ENCODE peak calls at places on chromosomes 12 and 14, in eight cellular contexts. F, Y, P, H, U, I, J and V are unnamed samples. For H3K4me1, the result is how much of the 10 kb centered on the place peaks cover.

GRCh38 chr14:102592969-102593840 is 756 bp downstream of the RCOR1 start:
- DNase-seq in F (no peak), Y (peak), P (no peak), H (peak), U (peak), I (peak), J (peak), V (no peak)

GRCh38 chr12:120115692-120116442 is 686 bp downstream of the RAB35 start:
- DNase-seq in F (no peak), Y (peak), P (no peak), H (peak), U (peak), I (no peak), J (no peak), V (no peak)

GRCh38 chr14:106222736-106223135 is 696.4 kb downstream of the TMEM121 start:
- DNase-seq in F (no peak), Y (no peak), P (no peak), H (no peak), U (no peak), I (no peak), J (no peak), V (no peak)

GRCh38 chr14:77230914-77231313 is 40.1 kb downstream of the NGB start:
- DNase-seq in F (no peak), Y (no peak), P (no peak), H (no peak), U (no peak), I (no peak), J (no peak), V (no peak)

GRCh38 chr12:116528067-116528466 is 31.1 kb upstream of the MAP1LC3B2 start:
- DNase-seq in F (no peak), Y (peak), P (no peak), H (no peak), U (peak), I (no peak), J (peak), V (peak)

GRCh38 chr14:37599527-37600368 is 4.3 kb downstream of the TTC6 start:
- DNase-seq in F (no peak), Y (no peak), P (no peak), H (no peak), U (no peak), I (no peak), J (no peak), V (no peak)

GRCh38 chr12:21301-22189 is 45.0 kb upstream of the IQSEC3 start:
- DNase-seq in F (no peak), Y (no peak), P (peak), H (no peak), U (no peak), I (no peak), J (no peak), V (no peak)

GRCh38 chr14:70108419-70108818 is 80.3 kb downstream of the SLC8A3 start:
- DNase-seq in F (no peak), Y (no peak), P (no peak), H (no peak), U (no peak), I (no peak), J (no peak), V (no peak)

GRCh38 chr12:130320553-130320952 is 17.1 kb upstream of the PIWIL1 start:
- DNase-seq in F (no peak), Y (no peak), P (no peak), H (no peak), U (no peak), I (no peak), J (no peak), V (no peak)

GRCh38 chr14:60183724-60184596 is 18.8 kb upstream of the DHRS7 start:
- DNase-seq in F (no peak), Y (peak), P (no peak), H (peak), U (peak), I (peak), J (no peak), V (peak)

GRCh38 chr14:95256776-95257060 is 63.0 kb downstream of the CLMN start:
- DNase-seq in F (no peak), Y (no peak), P (no peak), H (no peak), U (no peak), I (no peak), J (no peak), V (no peak)

GRCh38 chr12:96981053-96981452 is 74.0 kb downstream of the NEDD1 start:
- DNase-seq in F (no peak), Y (no peak), P (no peak), H (no peak), U (peak), I (no peak), J (no peak), V (peak)

GRCh38 chr14:85444685-85445084 is 85.3 kb upstream of the FLRT2 start:
- DNase-seq in F (no peak), Y (no peak), P (no peak), H (no peak), U (no peak), I (no peak), J (no peak), V (peak)

GRCh38 chr14:99512571-99513182 is 31.5 kb downstream of the CCNK start:
- DNase-seq in F (no peak), Y (no peak), P (no peak), H (no peak), U (no peak), I (no peak), J (no peak), V (no peak)

GRCh38 chr14:70289138-70289537 is 70.3 kb downstream of the COX16 start:
- DNase-seq in F (no peak), Y (no peak), P (peak), H (no peak), U (no peak), I (no peak), J (no peak), V (no peak)

GRCh38 chr14:60720391-60720790 is 3.8 kb downstream of the SIX4 start:
- DNase-seq in F (no peak), Y (no peak), P (no peak), H (no peak), U (no peak), I (no peak), J (no peak), V (no peak)

GRCh38 chr14:99065551-99065950 is 206.4 kb downstream of the BCL11B start:
- DNase-seq in F (no peak), Y (peak), P (no peak), H (no peak), U (peak), I (no peak), J (no peak), V (no peak)

GRCh38 chr12:94832780-94833760 is 170.4 kb downstream of the NDUFA12 start:
- DNase-seq in F (peak), Y (no peak), P (no peak), H (no peak), U (no peak), I (peak), J (peak), V (peak)

GRCh38 chr14:78164226-78164853 is 5.8 kb upstream of the NRXN3 start:
- DNase-seq in F (peak), Y (peak), P (no peak), H (peak), U (no peak), I (peak), J (peak), V (no peak)

GRCh38 chr14:62711351-62712023 is 333.8 kb downstream of the KCNH5 start:
- DNase-seq in F (no peak), Y (no peak), P (no peak), H (no peak), U (no peak), I (no peak), J (no peak), V (no peak)

GRCh38 chr12:49750027-49750977 is 8.9 kb downstream of the TMBIM6 start:
- DNase-seq in F (no peak), Y (no peak), P (peak), H (peak), U (peak), I (no peak), J (no peak), V (peak)

GRCh38 chr12:26125451-26126339 is 858 bp upstream of the BHLHE41 start:
- DNase-seq in F (no peak), Y (peak), P (no peak), H (no peak), U (peak), I (peak), J (peak), V (peak)

GRCh38 chr12:90729741-90730140 is 225.2 kb downstream of the CCER1 start:
- DNase-seq in F (no peak), Y (no peak), P (no peak), H (no peak), U (peak), I (no peak), J (peak), V (peak)

GRCh38 chr12:120903382-120903817 is 758 bp downstream of the SPPL3 start:
- DNase-seq in F (no peak), Y (peak), P (peak), H (peak), U (peak), I (peak), J (peak), V (no peak)

GRCh38 chr14:103899833-103900232 is 28.4 kb upstream of the TDRD9 start:
- DNase-seq in F (no peak), Y (no peak), P (no peak), H (no peak), U (no peak), I (no peak), J (no peak), V (no peak)

GRCh38 chr12:15278816-15279658 is 43.3 kb upstream of the PTPRO start:
- DNase-seq in F (no peak), Y (no peak), P (no peak), H (no peak), U (peak), I (no peak), J (no peak), V (peak)

GRCh38 chr14:105328678-105329390 is 14.3 kb downstream of the PACS2 start:
- DNase-seq in F (no peak), Y (no peak), P (no peak), H (no peak), U (no peak), I (no peak), J (no peak), V (no peak)

GRCh38 chr12:75656210-75656609 is 144.8 kb upstream of the KRR1 start:
- DNase-seq in F (no peak), Y (no peak), P (no peak), H (no peak), U (no peak), I (no peak), J (no peak), V (no peak)

GRCh38 chr12:4353785-4354208 is 25.7 kb downstream of the FGF23 start:
- DNase-seq in F (no peak), Y (no peak), P (no peak), H (peak), U (peak), I (no peak), J (no peak), V (no peak)

GRCh38 chr14:70832536-70833305 is 23.4 kb upstream of the MAP3K9 start:
- DNase-seq in F (no peak), Y (no peak), P (no peak), H (no peak), U (no peak), I (no peak), J (no peak), V (peak)

GRCh38 chr14:61642246-61642982 is 52.9 kb upstream of the HIF1A start:
- DNase-seq in F (no peak), Y (no peak), P (no peak), H (peak), U (peak), I (no peak), J (no peak), V (peak)

GRCh38 chr14:31326111-31326510 is 94.2 kb downstream of the HEATR5A start:
- DNase-seq in F (no peak), Y (no peak), P (no peak), H (peak), U (peak), I (no peak), J (no peak), V (peak)

GRCh38 chr12:48104531-48104930 is 1.3 kb downstream of the SENP1 start:
- DNase-seq in F (no peak), Y (no peak), P (no peak), H (peak), U (peak), I (no peak), J (no peak), V (no peak)

GRCh38 chr14:50318031-50318626 is 6.0 kb downstream of the DMAC2L start:
- DNase-seq in F (no peak), Y (peak), P (no peak), H (peak), U (peak), I (no peak), J (no peak), V (no peak)

GRCh38 chr12:26108915-26109314 is 15.9 kb downstream of the BHLHE41 start:
- DNase-seq in F (no peak), Y (no peak), P (no peak), H (no peak), U (no peak), I (no peak), J (no peak), V (no peak)

GRCh38 chr14:32779845-32780244 is 158.8 kb upstream of the NPAS3 start:
- DNase-seq in F (no peak), Y (no peak), P (no peak), H (no peak), U (no peak), I (no peak), J (no peak), V (no peak)

GRCh38 chr12:104411826-104412626 is 44.7 kb upstream of the CHST11 start:
- DNase-seq in F (no peak), Y (no peak), P (no peak), H (no peak), U (no peak), I (no peak), J (peak), V (peak)

GRCh38 chr12:47896633-47897032 is 8.2 kb downstream of the VDR start:
- DNase-seq in F (no peak), Y (peak), P (no peak), H (no peak), U (peak), I (no peak), J (peak), V (no peak)

GRCh38 chr12:2959508-2960431 is 573 bp downstream of the TEAD4 start:
- DNase-seq in F (no peak), Y (peak), P (no peak), H (no peak), U (peak), I (peak), J (peak), V (peak)
- H3K4me1 ChIP-seq in F (under half), Y (under half), P (under half), H (under half), U (under half), I (under half), J (under half), V (under half)

GRCh38 chr14:64873506-64874220 is 6.0 kb downstream of the SPTB start:
- DNase-seq in F (no peak), Y (no peak), P (no peak), H (no peak), U (no peak), I (no peak), J (no peak), V (no peak)

GRCh38 chr14:64880382-64881121 is 845 bp upstream of the SPTB start:
- DNase-seq in F (no peak), Y (peak), P (no peak), H (no peak), U (peak), I (peak), J (peak), V (no peak)

GRCh38 chr14:64879635-64880381 is at the start of gene SPTB:
- DNase-seq in F (no peak), Y (peak), P (no peak), H (no peak), U (no peak), I (peak), J (peak), V (no peak)

GRCh38 chr14:64875350-64875749 is 4.4 kb downstream of the SPTB start:
- DNase-seq in F (no peak), Y (no peak), P (no peak), H (no peak), U (no peak), I (no peak), J (no peak), V (no peak)

GRCh38 chr14:64878775-64879634 is 702 bp downstream of the SPTB start:
- DNase-seq in F (no peak), Y (peak), P (no peak), H (no peak), U (no peak), I (peak), J (peak), V (no peak)
- H3K4me2 ChIP-seq in F (peak), Y (peak), P (peak), H (no peak), U (peak), I (peak), J (peak), V (peak)

DNA sequence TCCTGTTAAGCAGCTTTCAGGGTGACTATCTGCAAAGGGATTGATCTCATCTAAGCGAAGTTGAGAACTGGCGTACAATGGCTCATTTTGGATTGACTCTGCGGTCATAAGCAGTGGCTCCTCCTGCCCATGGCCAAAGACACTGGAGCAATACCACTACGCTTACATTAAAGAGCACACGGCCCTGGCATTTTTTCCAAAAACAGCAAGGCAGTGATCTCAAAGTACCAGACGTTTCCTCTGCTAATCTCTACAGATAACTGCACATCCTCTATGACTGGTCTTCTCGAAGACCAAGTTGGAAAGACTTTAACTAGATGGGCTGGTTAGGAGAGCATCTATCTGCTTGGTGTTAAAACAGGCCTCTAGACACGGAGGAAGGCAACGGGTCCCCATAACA is 2.7 kb downstream of the PITPNM2 start:
- DNase-seq in F (no peak), Y (no peak), P (no peak), H (no peak), U (no peak), I (no peak), J (no peak), V (no peak)
- H3K4me1 ChIP-seq in F (under half), Y (under half), P (under half), H (under half), U (under half), I (under half), J (under half), V (under half)

GRCh38 chr12:43221216-43221615 is 330.8 kb downstream of the ADAMTS20 start:
- DNase-seq in F (no peak), Y (no peak), P (no peak), H (no peak), U (no peak), I (no peak), J (no peak), V (no peak)

GRCh38 chr12:43226151-43226550 is 325.9 kb downstream of the ADAMTS20 start:
- DNase-seq in F (no peak), Y (no peak), P (no peak), H (no peak), U (no peak), I (no peak), J (no peak), V (no peak)

GRCh38 chr12:43222796-43223195 is 329.2 kb downstream of the ADAMTS20 start:
- DNase-seq in F (no peak), Y (no peak), P (no peak), H (no peak), U (no peak), I (no peak), J (no peak), V (no peak)
- H3K4me2 ChIP-seq in F (no peak), Y (no peak), P (no peak), H (no peak), U (no peak), I (no peak), J (no peak), V (no peak)